ENCODE peak calls at places on chromosome 12, in five cellular contexts. G is mesenchymal stem cell; W is left ventricle myocardium inferior; Z is aorta; N is CD4-positive, CD25-positive, alpha-beta regulatory T cell. R is an unnamed sample.

GRCh38 chr12:46998811-46999368 is 80.5 kb upstream of the PCED1B start:
- DNase-seq in N (no peak), Z (no peak), G (peak; percentile 38), W (no peak), R (no peak)

GRCh38 chr12:93563807-93564538 is 8.5 kb upstream of the SOCS2 start:
- DNase-seq in Z (no peak), N (peak; percentile 82), G (peak; percentile 19), W (no peak), R (no peak)

GRCh38 chr12:65867428-65867827 is 43.1 kb downstream of the HMGA2 start:
- DNase-seq in N (no peak), Z (no peak), W (no peak), G (peak; percentile 75), R (no peak)

GRCh38 chr12:19449814-19450213 is 10.5 kb downstream of the AEBP2 start:
- DNase-seq in Z (no peak), N (no peak), W (no peak), G (no peak), R (no peak)

GRCh38 chr12:19994970-19995369 is 373.4 kb upstream of the PDE3A start:
- DNase-seq in Z (no peak), N (no peak), G (no peak), W (no peak), R (no peak)

GRCh38 chr12:6792522-6793201 is 3.3 kb downstream of the CD4 start:
- DNase-seq in Z (no peak), G (peak; percentile 21), N (peak; percentile 74), W (peak; percentile 38), R (peak; percentile 39)

GRCh38 chr12:65184176-65184857 is 14.9 kb downstream of the LEMD3 start:
- DNase-seq in W (no peak), G (no peak), Z (no peak), N (no peak), R (no peak)

GRCh38 chr12:120902846-120903381 is 1.2 kb downstream of the SPPL3 start:
- DNase-seq in Z (no peak), N (peak; percentile 26), W (no peak), G (no peak), R (no peak)

GRCh38 chr12:16849473-16849872 is 243.5 kb upstream of the LMO3 start:
- DNase-seq in N (no peak), Z (no peak), G (no peak), W (no peak), R (no peak)

GRCh38 chr12:232731-233614 is 19.0 kb upstream of the SLC6A12 start:
- DNase-seq in N (no peak), Z (no peak), W (no peak), G (no peak), R (no peak)

GRCh38 chr12:91529829-91530228 is 347.2 kb upstream of the DCN start:
- DNase-seq in N (no peak), Z (no peak), W (no peak), G (no peak), R (no peak)

GRCh38 chr12:122615780-122616179 is 87.4 kb downstream of the HCAR2 start:
- DNase-seq in N (no peak), W (no peak), G (no peak), Z (no peak), R (no peak)

GRCh38 chr12:127803545-127803944 is 463.4 kb upstream of the TMEM132C start:
- DNase-seq in N (no peak), W (no peak), G (no peak), Z (no peak), R (no peak)

GRCh38 chr12:115404761-115405470 is 720.9 kb upstream of the TBX3 start:
- DNase-seq in Z (no peak), N (no peak), G (peak; percentile 74), W (no peak), R (no peak)

GRCh38 chr12:21054334-21054733 is 76.7 kb upstream of the SLCO1B1 start:
- DNase-seq in Z (no peak), N (no peak), G (no peak), W (no peak), R (no peak)

GRCh38 chr12:13161172-13161571 is 35.4 kb upstream of the EMP1 start:
- DNase-seq in G (no peak), W (no peak), N (no peak), Z (no peak), R (no peak)

GRCh38 chr12:10397311-10397710 is 7.5 kb upstream of the KLRK1 start:
- DNase-seq in Z (no peak), W (no peak), G (no peak), N (no peak), R (no peak)

GRCh38 chr12:72271741-72272661 is at the start of gene TRHDE:
- DNase-seq in N (no peak), W (no peak), G (peak; percentile 76), Z (peak; percentile 79), R (no peak)

GRCh38 chr12:68771223-68771925 is 25.4 kb downstream of the SLC35E3 start:
- DNase-seq in Z (no peak), G (no peak), W (no peak), N (no peak), R (no peak)

GRCh38 chr12:92927436-92928116 is 1.5 kb downstream of the EEA1 start:
- DNase-seq in W (no peak), Z (no peak), N (peak; percentile 57), G (peak; percentile 76), R (no peak)

GRCh38 chr12:93061414-93062099 is 132.5 kb upstream of the EEA1 start:
- DNase-seq in W (peak; percentile 55), G (no peak), N (no peak), Z (no peak), R (no peak)

GRCh38 chr12:121543786-121544185 is 37.0 kb downstream of the KDM2B start:
- DNase-seq in Z (no peak), N (no peak), G (no peak), W (no peak), R (no peak)

GRCh38 chr12:111387747-111388365 is 17.9 kb upstream of the SH2B3 start:
- DNase-seq in W (no peak), N (no peak), G (no peak), Z (no peak), R (no peak)

GRCh38 chr12:104828015-104828414 is 130.1 kb downstream of the SLC41A2 start:
- DNase-seq in W (peak; percentile 50), N (no peak), G (no peak), Z (no peak), R (no peak)

GRCh38 chr12:92674500-92674899 is 28.3 kb upstream of the PLEKHG7 start:
- DNase-seq in G (no peak), Z (no peak), N (no peak), W (no peak), R (no peak)

GRCh38 chr12:19750116-19750644 is 310.9 kb downstream of the AEBP2 start:
- DNase-seq in G (peak; percentile 62), Z (no peak), W (no peak), N (no peak), R (no peak)

GRCh38 chr12:9039397-9039977 is 50.1 kb downstream of the KLRG1 start:
- DNase-seq in W (no peak), G (peak; percentile 64), N (peak; percentile 63), Z (no peak), R (no peak)

GRCh38 chr12:93785262-93786010 is 108.3 kb downstream of the CRADD start:
- DNase-seq in W (no peak), G (peak; percentile 90), Z (no peak), N (peak; percentile 84), R (peak; percentile 50)

GRCh38 chr12:54967461-54967860 is 17.1 kb downstream of the TESPA1 start:
- DNase-seq in N (no peak), W (no peak), Z (no peak), G (no peak), R (no peak)

GRCh38 chr12:75137896-75138295 is 71.7 kb downstream of the KCNC2 start:
- DNase-seq in G (peak; percentile 56), W (no peak), N (no peak), Z (no peak), R (no peak)

GRCh38 chr12:45648070-45648469 is 81.4 kb upstream of the ARID2 start:
- DNase-seq in W (peak; percentile 20), G (no peak), Z (no peak), N (no peak), R (peak; percentile 61)

GRCh38 chr12:87848248-87848868 is 180.8 kb downstream of the C12orf50 start:
- DNase-seq in Z (no peak), W (no peak), N (peak; percentile 38), G (peak; percentile 65), R (no peak)

GRCh38 chr12:49059063-49059384 is 1.6 kb downstream of the KMT2D start:
- DNase-seq in N (no peak), Z (no peak), W (no peak), G (no peak), R (no peak)

GRCh38 chr12:49061157-49061650 is 610 bp upstream of the KMT2D start:
- DNase-seq in Z (no peak), N (no peak), G (no peak), W (no peak), R (no peak)

GRCh38 chr12:49060237-49061156 is at the start of gene KMT2D:
- DNase-seq in W (peak; percentile 93), Z (peak; percentile 97), G (peak; percentile 98), N (peak; percentile 97), R (peak; percentile 97)

GRCh38 chr12:49058366-49059062 is 2.1 kb downstream of the KMT2D start:
- DNase-seq in W (no peak), G (no peak), Z (no peak), N (no peak), R (no peak)

GRCh38 chr12:49059385-49060232 is 985 bp downstream of the KMT2D start:
- DNase-seq in Z (no peak), G (peak; percentile 35), W (no peak), N (peak; percentile 44), R (no peak)
- H3K27ac ChIP-seq in Z (peak overlapping the region; percentile 84), G (peak overlapping the region; percentile 66), W (peak overlapping the region; percentile 100), N (peak overlapping the region; percentile 88), R (peak overlapping the region; percentile 95)

GRCh38 chr12:22899184-22899583 is 274.2 kb downstream of the ETNK1 start:
- DNase-seq in N (no peak), G (no peak), Z (no peak), W (no peak), R (no peak)

GRCh38 chr12:22893878-22894277 is 268.9 kb downstream of the ETNK1 start:
- DNase-seq in G (no peak), W (no peak), N (no peak), Z (no peak), R (no peak)
- H3K9me3 ChIP-seq in G (peaks cover 5% of the 10 kb centered on the region), W (peaks cover 13% of the 10 kb centered on the region), N (no peaks in the 10 kb centered on the region), Z (no peaks in the 10 kb centered on the region), R (no peaks in the 10 kb centered on the region)

DNA sequence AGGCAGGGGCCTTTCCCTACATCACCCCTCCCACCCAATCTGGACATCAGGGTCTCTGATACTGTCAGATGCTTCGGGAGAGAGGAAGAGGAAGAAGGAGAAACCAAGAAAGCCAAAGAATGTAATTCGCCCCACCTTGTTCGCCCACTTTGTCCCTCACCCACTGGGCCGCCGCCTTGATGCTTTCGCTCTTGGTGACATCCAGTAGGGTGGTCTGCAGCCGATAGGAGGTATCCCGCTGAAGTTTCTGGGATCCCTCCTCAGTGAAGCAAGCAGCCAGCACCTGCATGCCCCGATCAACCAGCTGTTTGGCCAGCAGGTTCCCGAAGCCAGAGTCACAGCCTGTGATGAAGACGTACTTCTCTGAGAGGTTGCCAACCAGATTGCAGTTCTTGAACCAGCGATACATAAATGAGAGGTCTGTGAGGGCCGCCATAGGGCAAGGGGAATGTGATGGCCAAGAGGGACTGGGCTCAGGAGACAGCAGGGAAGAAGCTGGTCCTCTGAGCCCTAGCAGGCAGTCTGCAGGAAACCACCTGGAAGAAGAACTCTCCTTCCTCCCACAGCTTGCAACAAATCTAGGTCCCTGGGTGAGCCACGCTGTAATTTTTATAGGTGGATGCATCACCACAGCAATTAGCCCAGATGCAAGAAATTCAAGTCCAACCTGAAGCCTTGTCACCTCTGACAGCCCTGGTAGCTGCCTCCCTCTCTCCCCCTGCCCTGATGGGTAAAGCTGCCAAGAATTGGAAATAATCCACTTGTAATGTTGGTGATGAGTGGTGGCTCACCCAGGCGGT is at the start of gene SDR9C7:
- DNase-seq in Z (no peak), N (no peak), W (no peak), G (no peak), R (no peak)
- H3K27ac ChIP-seq in Z (no peak within 1 kb of the TSS), N (no peak within 1 kb of the TSS), W (no peak within 1 kb of the TSS), G (no peak within 1 kb of the TSS), R (no peak within 1 kb of the TSS)

GRCh38 chr12:132353811-132354210 is 24.4 kb upstream of the GALNT9 start:
- DNase-seq in G (no peak), Z (no peak), N (no peak), W (no peak), R (no peak)
- H3K9me3 ChIP-seq in G (no peaks in the 10 kb centered on the region), Z (no peaks in the 10 kb centered on the region), N (no peaks in the 10 kb centered on the region), W (peaks cover 6% of the 10 kb centered on the region), R (no peaks in the 10 kb centered on the region)